ENCODE peak calls at places on chromosomes 16 and 17, in nine cellular contexts. A is HL-60, C is left ventricle myocardium inferior, S is right lobe of liver, J is tibial artery, N is left lung, D is OCI-LY7, Y is testis, Z is spleen. F is an unnamed sample.

GRCh38 chr17:43994272-43995149 is 9.9 kb upstream of the NAGS start:
- DNase-seq in S (peak), A (no peak), J (peak), N (peak), D (peak), Y (peak), Z (peak), C (peak), F (no peak)

GRCh38 chr17:80414508-80414802 is 512 bp upstream of the ENDOV start:
- DNase-seq in Z (no peak), N (no peak), D (peak), Y (peak), J (no peak), C (no peak), S (no peak), A (no peak), F (no peak)

GRCh38 chr17:80743181-80743771 is 198.6 kb downstream of the RPTOR start:
- DNase-seq in Y (no peak), J (no peak), S (no peak), A (peak), Z (no peak), N (no peak), C (no peak), D (no peak), F (no peak)

GRCh38 chr16:12559714-12560113 is 244.0 kb downstream of the CPPED1 start:
- DNase-seq in Y (no peak), J (no peak), D (no peak), C (no peak), S (no peak), N (no peak), A (no peak), Z (no peak), F (no peak)

GRCh38 chr16:76946879-76947278 is 244.1 kb upstream of the MON1B start:
- DNase-seq in D (no peak), A (peak), C (no peak), Z (no peak), N (no peak), J (no peak), S (no peak), Y (peak), F (no peak)

GRCh38 chr17:48333034-48333491 is 97.0 kb downstream of the SKAP1 start:
- DNase-seq in Z (no peak), N (no peak), Y (no peak), S (no peak), A (peak), J (no peak), D (no peak), C (no peak), F (no peak)

GRCh38 chr16:74561626-74562025 is 45.3 kb downstream of the GLG1 start:
- DNase-seq in J (no peak), A (no peak), C (no peak), S (no peak), Z (no peak), D (no peak), N (no peak), Y (no peak), F (no peak)

GRCh38 chr17:7644768-7645167 is 6.0 kb upstream of the ATP1B2 start:
- DNase-seq in N (no peak), C (no peak), Z (no peak), S (no peak), Y (no peak), J (no peak), D (no peak), A (no peak), F (no peak)

GRCh38 chr17:57902117-57902799 is 52.4 kb upstream of the MRPS23 start:
- DNase-seq in Z (no peak), Y (no peak), N (no peak), J (no peak), C (no peak), D (peak), A (no peak), S (no peak), F (no peak)

GRCh38 chr16:77540656-77541055 is 105.8 kb upstream of the ADAMTS18 start:
- DNase-seq in Y (no peak), S (no peak), Z (no peak), C (no peak), J (no peak), A (no peak), D (no peak), N (no peak), F (no peak)

GRCh38 chr17:56834380-56835258 is 668 bp downstream of the DGKE start:
- DNase-seq in S (peak), Y (peak), D (peak), N (peak), C (peak), Z (peak), J (peak), A (peak), F (no peak)

GRCh38 chr16:22786284-22786683 is 27.7 kb upstream of the HS3ST2 start:
- DNase-seq in Z (no peak), S (no peak), A (no peak), Y (no peak), C (no peak), N (no peak), J (no peak), D (no peak), F (no peak)

GRCh38 chr17:81465912-81466311 is 46.7 kb downstream of the ACTG1 start:
- DNase-seq in Z (no peak), S (no peak), A (no peak), D (no peak), C (no peak), Y (no peak), N (no peak), J (no peak), F (no peak)

GRCh38 chr17:29212681-29213121 is 32.5 kb upstream of the MYO18A start:
- DNase-seq in S (no peak), N (no peak), C (no peak), Z (no peak), A (no peak), Y (peak), D (no peak), J (no peak), F (no peak)

GRCh38 chr16:82876951-82877350 is 250.2 kb downstream of the CDH13 start:
- DNase-seq in S (no peak), N (no peak), Z (no peak), J (no peak), A (no peak), C (no peak), D (no peak), Y (no peak), F (no peak)

GRCh38 chr17:5861849-5862248 is 208.3 kb upstream of the WSCD1 start:
- DNase-seq in D (no peak), Z (no peak), N (no peak), Y (no peak), A (no peak), J (no peak), S (no peak), C (no peak), F (no peak)

GRCh38 chr17:80986816-80987480 is 4.7 kb upstream of the CHMP6 start:
- DNase-seq in Z (peak), J (peak), N (peak), Y (no peak), D (no peak), A (peak), C (no peak), S (peak), F (no peak)

GRCh38 chr16:4477966-4478365 is 1.8 kb downstream of the HMOX2 start:
- DNase-seq in N (no peak), J (no peak), A (no peak), Y (no peak), Z (no peak), C (no peak), D (peak), S (no peak), F (no peak)

GRCh38 chr16:31094088-31094423 is 541 bp downstream of the VKORC1 start:
- DNase-seq in N (no peak), Z (no peak), J (no peak), D (no peak), Y (peak), C (no peak), A (no peak), S (peak), F (no peak)

GRCh38 chr16:72848759-72849664 is 198.9 kb downstream of the ZFHX3 start:
- DNase-seq in C (peak), D (no peak), A (peak), N (peak), J (peak), Y (peak), S (peak), Z (no peak), F (peak)

GRCh38 chr17:1060991-1061390 is 64.1 kb downstream of the TIMM22 start:
- DNase-seq in J (peak), S (no peak), C (no peak), Z (no peak), A (no peak), D (no peak), N (peak), Y (no peak), F (no peak)

GRCh38 chr17:36600477-36600876 is 906 bp upstream of the MRM1 start:
- DNase-seq in S (no peak), Y (no peak), N (no peak), A (no peak), C (no peak), Z (no peak), D (no peak), J (no peak), F (no peak)

GRCh38 chr17:36602924-36603384 is 1.6 kb downstream of the MRM1 start:
- DNase-seq in N (no peak), Z (peak), Y (peak), C (no peak), S (peak), J (no peak), A (peak), D (peak), F (no peak)

GRCh38 chr17:36602030-36602737 is 801 bp downstream of the MRM1 start:
- DNase-seq in Z (peak), S (no peak), A (no peak), J (no peak), C (no peak), Y (no peak), N (no peak), D (peak), F (no peak)

GRCh38 chr17:36600936-36601302 is 464 bp upstream of the MRM1 start:
- DNase-seq in Z (no peak), S (peak), C (no peak), D (peak), A (no peak), Y (peak), N (no peak), J (no peak), F (no peak)

GRCh38 chr17:36601303-36602029 is at the start of gene MRM1:
- DNase-seq in S (peak), Z (peak), N (peak), D (peak), A (peak), J (peak), C (peak), Y (peak), F (peak)
- TF ChIP-seq CTCF in S (no peak), Z (no peak), N (no peak), D (peak), A (no peak), J (peak), C (no peak), Y (no peak), F (no peak)

DNA sequence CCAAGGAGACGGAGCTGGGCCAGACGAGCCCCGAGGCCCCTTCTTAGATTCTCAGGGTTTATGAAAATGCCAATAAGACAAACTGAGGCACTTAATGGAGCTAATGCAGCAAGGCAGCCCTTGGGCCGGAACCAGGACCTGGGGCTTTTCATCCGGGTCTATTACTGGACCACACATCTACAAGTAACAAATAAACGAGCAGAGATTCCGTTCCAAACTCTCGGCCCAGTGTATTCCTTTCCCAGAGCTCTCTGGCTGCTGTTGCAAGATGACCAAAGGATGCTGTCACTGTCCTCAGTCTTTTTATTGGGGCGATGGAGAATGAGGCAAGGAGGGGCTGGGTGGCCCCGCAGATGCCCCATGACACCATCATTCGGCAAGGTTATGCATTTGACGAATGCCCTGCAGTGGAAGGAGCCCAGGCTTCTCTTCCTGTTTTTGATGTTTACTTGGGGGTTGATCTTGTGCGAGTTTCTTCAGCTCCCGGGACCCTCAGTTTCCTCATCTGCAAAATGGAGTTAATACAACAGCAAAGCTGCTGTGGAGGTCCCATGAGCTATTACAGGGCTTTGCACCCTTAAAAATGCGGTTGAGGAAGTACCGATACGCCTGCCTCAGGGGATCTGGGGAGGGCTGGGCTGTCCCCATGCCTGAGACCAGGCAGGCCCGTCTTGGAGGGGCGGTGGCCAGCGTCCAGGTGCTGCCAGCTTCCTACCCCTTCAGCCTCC is 1.1 kb upstream of the NTN1 start:
- DNase-seq in S (no peak), Y (no peak), C (no peak), Z (no peak), J (peak), A (no peak), N (no peak), D (no peak), F (no peak)
- H3K27ac ChIP-seq in S (no peak), Y (no peak), C (peak), Z (no peak), J (peak), A (no peak), N (no peak), D (no peak), F (no peak)

GRCh38 chr17:76453431-76453743 is 435 bp upstream of the UBE2O start:
- DNase-seq in J (no peak), A (no peak), D (no peak), Y (no peak), Z (no peak), S (no peak), N (no peak), C (no peak), F (no peak)
- H3K4me3 ChIP-seq in J (peak), A (peak), D (peak), Y (peak), Z (no peak), S (no peak), N (no peak), C (peak), F (peak)

GRCh38 chr17:40560592-40561293 is 4.5 kb downstream of the CCR7 start:
- DNase-seq in C (no peak), A (peak), N (no peak), Y (no peak), J (no peak), Z (peak), D (peak), S (peak), F (peak)
- TF ChIP-seq CTCF in C (no peak), A (no peak), N (peak), Y (no peak), J (no peak), Z (peak), D (no peak), S (no peak), F (peak)

GRCh38 chr17:74042744-74043486 is 160.6 kb upstream of the RPL38 start:
- DNase-seq in J (peak), C (no peak), S (no peak), Z (no peak), A (no peak), D (no peak), N (no peak), Y (no peak), F (no peak)
- H3K27ac ChIP-seq in J (no peak), C (no peak), S (no peak), Z (no peak), A (no peak), D (no peak), N (no peak), Y (no peak), F (no peak)

DNA sequence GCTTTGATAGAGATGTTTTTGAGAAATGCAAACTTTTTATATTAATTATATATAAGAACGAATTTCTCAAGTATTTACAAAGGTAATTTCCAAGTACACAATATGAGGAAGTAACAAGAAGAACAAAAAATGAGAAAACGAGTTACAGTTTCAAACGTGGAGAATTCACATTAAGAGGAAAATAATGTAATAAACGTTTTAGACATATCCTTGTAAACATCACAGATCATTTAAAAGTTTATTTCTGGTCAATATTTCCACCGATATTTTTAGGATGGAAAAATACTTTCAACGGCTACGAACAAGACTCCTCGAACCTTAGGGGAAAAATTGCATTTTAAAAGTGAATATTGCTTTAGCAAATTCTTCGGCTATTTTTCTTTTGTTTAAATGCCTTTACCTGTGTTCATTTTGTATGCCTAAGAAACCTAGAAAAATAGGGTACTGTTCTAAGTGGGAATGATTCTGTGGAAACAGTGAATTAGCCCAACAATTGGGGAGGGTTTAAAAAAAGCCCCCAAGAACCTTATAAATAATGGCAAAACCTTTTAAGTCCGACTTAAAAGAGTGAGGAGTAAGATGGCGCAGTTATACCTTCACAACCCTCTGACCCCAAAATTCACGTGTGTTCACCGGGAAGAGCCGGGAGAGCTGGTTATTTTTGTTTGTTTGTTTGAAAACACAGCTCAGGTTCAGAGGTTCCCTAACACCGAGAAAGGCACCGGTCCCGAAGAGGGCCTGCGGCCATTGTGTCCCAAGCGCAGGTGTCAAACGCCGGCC is 3.3 kb downstream of the HNF1B start:
- DNase-seq in D (no peak), C (no peak), Y (no peak), J (no peak), A (no peak), Z (no peak), S (peak), N (no peak), F (no peak)
- H3K4me3 ChIP-seq in D (no peak), C (peak), Y (peak), J (peak), A (peak), Z (no peak), S (peak), N (peak), F (peak)

DNA sequence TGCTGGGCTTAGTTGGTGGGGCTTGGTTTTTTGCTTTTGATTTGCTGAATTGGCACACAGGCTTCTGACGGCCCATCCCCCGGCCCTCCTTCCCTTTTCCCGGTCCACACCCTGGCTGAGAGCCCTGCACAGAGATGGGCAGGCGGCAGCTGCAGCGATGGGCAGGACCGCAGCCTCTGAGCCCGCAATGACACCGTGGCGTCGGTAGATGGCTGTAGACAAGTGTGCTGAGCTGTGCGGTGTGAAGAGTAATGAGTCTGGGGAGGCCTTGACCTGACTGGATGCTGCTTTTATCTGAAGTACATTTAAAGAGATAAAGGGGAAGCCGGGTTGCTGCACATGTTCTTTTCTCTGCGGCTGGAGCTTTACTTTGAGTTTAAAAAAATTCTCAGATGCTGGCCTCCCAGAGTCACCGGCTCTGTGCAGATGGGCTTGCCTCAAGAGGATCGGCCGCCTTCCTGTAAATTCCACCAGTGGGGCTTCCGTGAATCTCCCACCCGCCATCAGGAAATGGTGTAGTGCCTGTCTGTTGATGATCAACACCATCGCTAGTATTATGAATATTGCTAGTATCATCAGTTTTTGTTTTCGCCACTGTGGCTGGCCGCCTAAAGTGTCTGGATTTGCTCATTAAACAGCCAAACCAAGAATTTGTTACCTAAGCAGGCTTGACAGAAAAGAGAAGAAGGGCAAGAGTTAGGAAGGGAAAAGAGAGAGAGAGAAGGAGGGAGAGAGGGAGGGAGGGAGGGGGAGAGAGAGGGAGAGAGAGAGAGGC is 245.6 kb upstream of the RBFOX1 start:
- DNase-seq in J (no peak), A (no peak), S (no peak), Z (no peak), N (peak), Y (peak), C (peak), D (no peak), F (no peak)
- TF ChIP-seq CTCF in J (no peak), A (peak), S (no peak), Z (no peak), N (no peak), Y (no peak), C (peak), D (no peak), F (no peak)

DNA sequence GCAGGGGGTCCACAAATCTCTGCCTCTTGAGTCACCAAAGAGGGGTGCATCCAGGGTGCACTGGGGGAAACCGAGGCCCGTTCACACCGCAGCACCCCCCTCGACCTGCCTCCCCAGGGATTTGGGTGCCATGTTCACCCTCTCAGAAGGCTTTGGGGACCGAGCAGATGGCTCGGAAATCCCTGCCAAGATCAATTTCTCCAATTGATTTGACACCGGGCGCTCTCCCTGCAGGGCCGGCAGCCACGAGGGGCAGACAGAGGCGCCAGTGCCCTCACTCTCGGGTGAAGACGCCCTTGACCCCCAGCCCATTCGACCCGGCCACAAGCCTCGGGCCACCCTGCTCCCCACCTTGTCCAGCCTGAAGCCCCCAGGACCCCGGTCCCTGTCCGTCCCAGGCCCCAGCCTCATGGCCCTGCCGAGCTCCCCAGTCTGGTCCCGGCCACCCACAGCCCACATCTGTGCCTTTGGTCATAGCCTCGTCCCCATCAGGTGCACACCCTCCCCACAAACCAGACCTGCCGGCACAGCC is 9.3 kb downstream of the SSTR5 start:
- DNase-seq in A (no peak), Y (no peak), S (no peak), J (no peak), Z (no peak), D (no peak), N (no peak), C (no peak), F (no peak)
- H3K27ac ChIP-seq in A (no peak), Y (no peak), S (no peak), J (peak), Z (no peak), D (no peak), N (no peak), C (no peak), F (no peak)

GRCh38 chr16:3153077-3153368 is 18.2 kb downstream of the ZNF213 start:
- DNase-seq in D (no peak), Z (no peak), Y (no peak), C (no peak), J (no peak), S (no peak), A (no peak), N (no peak), F (no peak)
- H3K4me3 ChIP-seq in D (peak), Z (no peak), Y (peak), C (peak), J (peak), S (no peak), A (no peak), N (no peak), F (no peak)